ENCODE peak calls at places on chromosomes 5 and 9, in six cellular contexts. A is GM03348; I is HT-29; R is NCI-H1092; N is naive thymus-derived CD8-positive, alpha-beta T cell; C is nephron progenitor cell. X is an unnamed sample.
A peak's percentile ranks its signal among the peaks of the same experiment; 100 is the strongest.

GRCh38 chr5:132422720-132423442 is 53.4 kb downstream of the SLC22A5 start:
- DNase-seq in A (peak; percentile 16), I (peak; percentile 78), R (no peak), N (no peak), C (no peak), X (no peak)

GRCh38 chr9:88988796-88989641 is 2.2 kb upstream of the S1PR3 start:
- DNase-seq in A (peak; percentile 69), I (no peak), R (no peak), N (no peak), C (no peak), X (no peak)

GRCh38 chr9:36470891-36471290 is 70.8 kb upstream of the RNF38 start:
- DNase-seq in A (peak; percentile 83), I (peak; percentile 21), R (no peak), N (peak; percentile 52), C (no peak), X (peak; percentile 48)

GRCh38 chr5:79974896-79975295 is 16.2 kb downstream of the MTX3 start:
- DNase-seq in A (peak; percentile 66), I (no peak), R (no peak), N (no peak), C (no peak), X (no peak)

GRCh38 chr5:168128556-168128955 is 162.9 kb upstream of the WWC1 start:
- DNase-seq in A (no peak), I (no peak), R (no peak), N (no peak), C (no peak), X (no peak)

GRCh38 chr9:136060671-136061371 is 34.3 kb downstream of the NACC2 start:
- DNase-seq in A (no peak), I (no peak), R (no peak), N (no peak), C (no peak), X (no peak)

GRCh38 chr5:158789441-158789840 is 310.3 kb downstream of the EBF1 start:
- DNase-seq in A (no peak), I (no peak), R (no peak), N (no peak), C (no peak), X (no peak)

GRCh38 chr5:99900302-99900811 is 634.8 kb upstream of the FAM174A start:
- DNase-seq in A (no peak), I (peak; percentile 80), R (no peak), N (no peak), C (no peak), X (no peak)

GRCh38 chr5:57346336-57346735 is 136.3 kb downstream of the ACTBL2 start:
- DNase-seq in A (no peak), I (no peak), R (no peak), N (no peak), C (no peak), X (no peak)

GRCh38 chr9:74379718-74380117 is 117.4 kb upstream of the RORB start:
- DNase-seq in A (no peak), I (peak; percentile 75), R (peak; percentile 39), N (no peak), C (peak; percentile 17), X (no peak)

GRCh38 chr5:103411721-103412120 is 150.9 kb downstream of the NUDT12 start:
- DNase-seq in A (no peak), I (no peak), R (no peak), N (no peak), C (no peak), X (no peak)

GRCh38 chr5:143733635-143734341 is 78.2 kb upstream of the HMHB1 start:
- DNase-seq in A (peak; percentile 52), I (no peak), R (no peak), N (no peak), C (no peak), X (no peak)

GRCh38 chr5:111347021-111347420 is 122.8 kb downstream of the CAMK4 start:
- DNase-seq in A (no peak), I (no peak), R (no peak), N (no peak), C (no peak), X (no peak)

GRCh38 chr9:121322037-121322736 is 47.9 kb downstream of the STOM start:
- DNase-seq in A (peak; percentile 68), I (peak; percentile 78), R (no peak), N (no peak), C (no peak), X (no peak)

GRCh38 chr5:75265731-75266130 is 29.1 kb upstream of the ANKRD31 start:
- DNase-seq in A (peak; percentile 44), I (peak; percentile 54), R (no peak), N (peak; percentile 5), C (no peak), X (no peak)

GRCh38 chr5:54518146-54519082 is 855 bp downstream of the SNX18 start:
- DNase-seq in A (peak; percentile 47), I (peak; percentile 48), R (no peak), N (peak; percentile 48), C (peak; percentile 71), X (peak; percentile 36)

GRCh38 chr5:93894471-93895354 is 153.3 kb upstream of the POU5F2 start:
- DNase-seq in A (no peak), I (peak; percentile 27), R (peak; percentile 18), N (no peak), C (no peak), X (no peak)

GRCh38 chr5:156640751-156641241 is 209.3 kb upstream of the PPP1R2B start:
- DNase-seq in A (peak; percentile 72), I (no peak), R (no peak), N (no peak), C (no peak), X (no peak)

X was measured in CD4-positive, CD25-positive, alpha-beta regulatory T cell.